ENCODE peak calls at places on chromosomes 2 and 18, in seven cellular contexts. F is naive thymus-derived CD4-positive, alpha-beta T cell; B is sigmoid colon; A is colonic mucosa; K is body of pancreas; D is CD8-positive, alpha-beta T cell; E is ovary. J is an unnamed sample.
A peak's percentile ranks its signal among the peaks of the same experiment; 100 is the strongest.

GRCh38 chr2:3126171-3126685 is 251.4 kb downstream of the EIPR1 start:
- DNase-seq in F (no peak), E (no peak), K (no peak), D (no peak), B (no peak), A (no peak), J (no peak)

GRCh38 chr18:69956037-69956436 is 8.4 kb upstream of the CD226 start:
- DNase-seq in K (no peak), E (no peak), A (no peak), B (no peak), D (no peak), F (no peak), J (no peak)

GRCh38 chr2:188394931-188395330 is 103.3 kb downstream of the GULP1 start:
- DNase-seq in E (no peak), D (no peak), F (no peak), B (no peak), A (no peak), K (peak; percentile 47), J (no peak)

GRCh38 chr2:71936076-71937030 is 211.3 kb downstream of the CYP26B1 start:
- DNase-seq in E (no peak), A (peak; percentile 16), K (no peak), F (no peak), B (no peak), D (peak; percentile 21), J (no peak)

GRCh38 chr2:234864518-234864917 is 87.3 kb upstream of the SH3BP4 start:
- DNase-seq in E (no peak), D (no peak), F (no peak), K (no peak), B (no peak), A (no peak), J (no peak)

GRCh38 chr2:120323214-120323613 is 22.7 kb upstream of the INHBB start:
- DNase-seq in E (peak; percentile 68), F (no peak), K (peak; percentile 86), D (no peak), B (peak; percentile 78), A (no peak), J (no peak)

GRCh38 chr2:7878786-7879515 is 802.9 kb upstream of the ID2 start:
- DNase-seq in E (no peak), F (no peak), K (no peak), D (no peak), B (no peak), A (no peak), J (no peak)

GRCh38 chr2:234033174-234033573 is 17.3 kb upstream of the SPP2 start:
- DNase-seq in A (no peak), E (no peak), K (no peak), D (no peak), B (no peak), F (no peak), J (no peak)

GRCh38 chr2:86274265-86274917 is 63.0 kb downstream of the REEP1 start:
- DNase-seq in D (no peak), A (no peak), E (no peak), K (no peak), F (no peak), B (no peak), J (no peak)

GRCh38 chr2:148796735-148797512 is 78.1 kb upstream of the KIF5C start:
- DNase-seq in A (no peak), K (no peak), B (no peak), F (no peak), E (no peak), D (no peak), J (no peak)

GRCh38 chr2:201680743-201681142 is 17.7 kb downstream of the MPP4 start:
- DNase-seq in B (no peak), A (peak; percentile 22), F (no peak), K (peak; percentile 7), E (no peak), D (no peak), J (no peak)

GRCh38 chr18:703660-704018 is 8.8 kb downstream of the ENOSF1 start:
- DNase-seq in K (no peak), E (no peak), D (no peak), B (no peak), F (no peak), A (peak; percentile 2), J (no peak)

GRCh38 chr2:106193491-106193976 is 567 bp downstream of the UXS1 start:
- DNase-seq in A (peak; percentile 65), K (peak; percentile 51), D (no peak), E (peak; percentile 50), B (no peak), F (peak; percentile 13), J (peak; percentile 92)

GRCh38 chr2:74514368-74515270 is at the start of gene TLX2:
- DNase-seq in F (no peak), A (no peak), B (peak; percentile 54), D (no peak), K (no peak), E (no peak), J (peak; percentile 78)

GRCh38 chr2:45797451-45798230 is 146.2 kb downstream of the PRKCE start:
- DNase-seq in F (no peak), A (no peak), B (no peak), E (no peak), D (no peak), K (no peak), J (no peak)

GRCh38 chr2:236578980-236579745 is 9.5 kb downstream of the ACKR3 start:
- DNase-seq in A (no peak), D (no peak), E (no peak), K (peak; percentile 80), B (peak; percentile 48), F (no peak), J (no peak)

GRCh38 chr2:230952226-230952956 is 27.3 kb upstream of the GPR55 start:
- DNase-seq in D (no peak), A (no peak), B (no peak), F (no peak), K (no peak), E (no peak), J (no peak)

GRCh38 chr18:49626842-49627360 is 65.0 kb downstream of the LIPG start:
- DNase-seq in D (peak; percentile 32), A (no peak), F (no peak), E (no peak), K (no peak), B (no peak), J (no peak)

GRCh38 chr2:140657657-140658056 is 1473.2 kb downstream of the LRP1B start:
- DNase-seq in A (no peak), B (no peak), K (no peak), D (no peak), E (no peak), F (no peak), J (no peak)

GRCh38 chr18:57819671-57820460 is 16.8 kb upstream of the ATP8B1 start:
- DNase-seq in E (no peak), D (no peak), B (no peak), F (no peak), A (peak; percentile 89), K (peak; percentile 94), J (no peak)

GRCh38 chr2:106886916-106887758 is 1.2 kb upstream of the ST6GAL2 start:
- DNase-seq in B (no peak), F (no peak), K (peak; percentile 55), D (no peak), A (peak; percentile 65), E (peak; percentile 38), J (no peak)

GRCh38 chr18:32438173-32438572 is 32.5 kb downstream of the GAREM1 start:
- DNase-seq in E (peak; percentile 38), A (no peak), B (no peak), F (no peak), K (peak; percentile 9), D (no peak), J (no peak)

GRCh38 chr18:706438-706837 is 6.0 kb downstream of the ENOSF1 start:
- DNase-seq in E (no peak), K (no peak), F (no peak), B (no peak), A (peak; percentile 1), D (no peak), J (no peak)

GRCh38 chr2:217642944-217643343 is 359.9 kb downstream of the TNS1 start:
- DNase-seq in D (no peak), F (no peak), B (no peak), A (no peak), E (no peak), K (no peak), J (no peak)

GRCh38 chr2:217638533-217638932 is 364.3 kb downstream of the TNS1 start:
- DNase-seq in F (no peak), D (no peak), B (no peak), E (no peak), K (no peak), A (no peak), J (no peak)

GRCh38 chr2:217639481-217639880 is 363.3 kb downstream of the TNS1 start:
- DNase-seq in A (no peak), E (no peak), K (no peak), F (no peak), B (no peak), D (no peak), J (no peak)

GRCh38 chr2:217643814-217644301 is 358.9 kb downstream of the TNS1 start:
- DNase-seq in F (no peak), B (no peak), K (no peak), D (no peak), E (no peak), A (no peak), J (no peak)

DNA sequence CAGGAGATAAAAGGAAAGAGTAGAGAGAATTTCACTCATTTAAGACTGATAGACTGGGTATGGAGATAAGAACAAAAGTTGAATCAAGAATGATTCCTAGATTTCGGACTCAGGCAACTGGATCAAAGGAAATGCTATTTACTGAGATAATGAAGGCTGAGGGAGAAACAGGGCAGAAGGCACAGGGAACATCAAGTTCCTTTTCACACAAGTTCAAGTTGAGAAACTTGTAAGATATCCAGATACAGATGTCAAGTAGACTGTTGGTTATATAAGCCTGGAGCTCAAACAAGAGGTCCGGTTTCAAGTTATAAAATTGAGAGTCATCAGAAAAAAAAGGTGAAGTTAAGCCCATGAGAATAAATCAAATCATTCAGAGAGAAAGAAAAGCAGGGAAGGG is 360.8 kb downstream of the TNS1 start:
- DNase-seq in F (no peak), D (no peak), K (no peak), A (no peak), E (no peak), B (no peak), J (no peak)
- H3K27ac ChIP-seq in F (no peak overlapping the region), D (no peak overlapping the region), K (no peak overlapping the region), A (no peak overlapping the region), E (no peak overlapping the region), B (peak overlapping the region; percentile 69), J (no peak overlapping the region)

DNA sequence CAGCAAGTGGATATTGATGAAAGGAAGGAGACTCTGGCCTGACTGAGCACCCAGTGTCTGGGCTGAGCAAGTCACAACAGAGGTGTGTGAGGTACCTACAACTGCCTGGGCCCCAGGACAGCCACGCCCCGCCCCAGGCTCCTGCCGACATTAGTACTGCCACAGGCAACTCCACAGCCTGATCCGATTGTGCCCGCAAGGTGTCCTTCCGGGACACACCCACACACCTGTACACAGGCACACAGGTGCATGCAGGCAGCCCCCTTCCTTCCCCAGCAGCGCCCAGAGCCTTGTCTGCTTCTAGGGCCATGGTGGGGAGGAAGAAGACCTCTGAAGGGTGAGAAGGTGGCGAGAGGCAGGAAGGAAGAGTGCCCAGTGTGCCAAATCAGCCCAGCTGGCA is 83.6 kb downstream of the TNS1 start:
- DNase-seq in A (no peak), E (no peak), B (no peak), F (no peak), D (no peak), K (no peak), J (no peak)
- H3K4me1 ChIP-seq in A (peaks cover 6% of the 10 kb centered on the region), E (peaks cover 64% of the 10 kb centered on the region), B (peaks cover 100% of the 10 kb centered on the region), F (no peaks in the 10 kb centered on the region), D (no peaks in the 10 kb centered on the region), K (peaks cover 88% of the 10 kb centered on the region), J (peaks cover 98% of the 10 kb centered on the region)

GRCh38 chr2:5409925-5410360 is 282.2 kb upstream of the SOX11 start:
- DNase-seq in B (no peak), E (no peak), A (no peak), K (no peak), D (no peak), F (no peak), J (no peak)
- H3K27ac ChIP-seq in B (no peak overlapping the region), E (no peak overlapping the region), A (no peak overlapping the region), K (no peak overlapping the region), D (no peak overlapping the region), F (no peak overlapping the region), J (no peak overlapping the region)

GRCh38 chr2:222303828-222304736 is 5.3 kb upstream of the PAX3 start:
- DNase-seq in E (no peak), A (no peak), D (no peak), F (no peak), K (no peak), B (no peak), J (peak; percentile 62)
- H3K4me1 ChIP-seq in E (peaks cover 2% of the 10 kb centered on the region), A (peaks cover 18% of the 10 kb centered on the region), D (peaks cover 9% of the 10 kb centered on the region), F (no peaks in the 10 kb centered on the region), K (peaks cover 41% of the 10 kb centered on the region), B (peaks cover 30% of the 10 kb centered on the region), J (peaks cover 19% of the 10 kb centered on the region)